ENCODE peak calls at places on chromosomes 5 and 9, in ten cellular contexts. One of them, this sample, is unnamed.

GRCh38 chr5:35319231-35320002 is 89.1 kb upstream of the PRLR start:
- DNase-seq in globus pallidus: peak
- DNase-seq in CD8-positive, alpha-beta memory T cell: no peak
- DNase-seq in stomach: peak
- DNase-seq in activated T-cell treated with anti-CD3 and anti-CD28 coated beads, Interleukin-2, amount 50 U/mL, for 72 hours: peak
- DNase-seq in left lung: no peak
- DNase-seq in nephron progenitor cell: no peak
- DNase-seq in HT1080: peak
- DNase-seq in posterior cingulate gyrus: no peak
- DNase-seq in HT-29: no peak
- DNase-seq in this sample: no peak

GRCh38 chr5:127447822-127448221 is 69.6 kb upstream of the PRRC1 start:
- DNase-seq in globus pallidus: no peak
- DNase-seq in CD8-positive, alpha-beta memory T cell: no peak
- DNase-seq in stomach: no peak
- DNase-seq in activated T-cell treated with anti-CD3 and anti-CD28 coated beads, Interleukin-2, amount 50 U/mL, for 72 hours: no peak
- DNase-seq in left lung: no peak
- DNase-seq in nephron progenitor cell: no peak
- DNase-seq in HT1080: peak
- DNase-seq in posterior cingulate gyrus: no peak
- DNase-seq in HT-29: no peak
- DNase-seq in this sample: no peak

GRCh38 chr9:112037281-112038016 is 137.6 kb downstream of the SUSD1 start:
- DNase-seq in globus pallidus: no peak
- DNase-seq in CD8-positive, alpha-beta memory T cell: peak
- DNase-seq in stomach: no peak
- DNase-seq in activated T-cell treated with anti-CD3 and anti-CD28 coated beads, Interleukin-2, amount 50 U/mL, for 72 hours: peak
- DNase-seq in left lung: no peak
- DNase-seq in nephron progenitor cell: no peak
- DNase-seq in HT1080: peak
- DNase-seq in posterior cingulate gyrus: no peak
- DNase-seq in HT-29: no peak
- DNase-seq in this sample: no peak

GRCh38 chr9:86041331-86041741 is 58.0 kb downstream of the GOLM1 start:
- DNase-seq in globus pallidus: no peak
- DNase-seq in CD8-positive, alpha-beta memory T cell: no peak
- DNase-seq in stomach: no peak
- DNase-seq in activated T-cell treated with anti-CD3 and anti-CD28 coated beads, Interleukin-2, amount 50 U/mL, for 72 hours: no peak
- DNase-seq in left lung: no peak
- DNase-seq in nephron progenitor cell: peak
- DNase-seq in HT1080: no peak
- DNase-seq in posterior cingulate gyrus: no peak
- DNase-seq in HT-29: no peak
- DNase-seq in this sample: peak

GRCh38 chr9:126844085-126844484 is 16.4 kb upstream of the ZBTB34 start:
- DNase-seq in globus pallidus: peak
- DNase-seq in CD8-positive, alpha-beta memory T cell: no peak
- DNase-seq in stomach: no peak
- DNase-seq in activated T-cell treated with anti-CD3 and anti-CD28 coated beads, Interleukin-2, amount 50 U/mL, for 72 hours: no peak
- DNase-seq in left lung: no peak
- DNase-seq in nephron progenitor cell: no peak
- DNase-seq in HT1080: peak
- DNase-seq in posterior cingulate gyrus: no peak
- DNase-seq in HT-29: no peak
- DNase-seq in this sample: peak

GRCh38 chr5:140718266-140718592 is 18.0 kb downstream of the ZMAT2 start:
- DNase-seq in globus pallidus: no peak
- DNase-seq in CD8-positive, alpha-beta memory T cell: no peak
- DNase-seq in stomach: no peak
- DNase-seq in activated T-cell treated with anti-CD3 and anti-CD28 coated beads, Interleukin-2, amount 50 U/mL, for 72 hours: no peak
- DNase-seq in left lung: no peak
- DNase-seq in nephron progenitor cell: no peak
- DNase-seq in HT1080: no peak
- DNase-seq in posterior cingulate gyrus: no peak
- DNase-seq in HT-29: no peak
- DNase-seq in this sample: no peak

GRCh38 chr9:127763918-127764384 is 14.5 kb downstream of the SH2D3C start:
- DNase-seq in globus pallidus: no peak
- DNase-seq in CD8-positive, alpha-beta memory T cell: no peak
- DNase-seq in stomach: peak
- DNase-seq in activated T-cell treated with anti-CD3 and anti-CD28 coated beads, Interleukin-2, amount 50 U/mL, for 72 hours: no peak
- DNase-seq in left lung: no peak
- DNase-seq in nephron progenitor cell: peak
- DNase-seq in HT1080: peak
- DNase-seq in posterior cingulate gyrus: no peak
- DNase-seq in HT-29: peak
- DNase-seq in this sample: no peak

GRCh38 chr9:97543568-97543967 is 42.1 kb downstream of the TMOD1 start:
- DNase-seq in globus pallidus: no peak
- DNase-seq in CD8-positive, alpha-beta memory T cell: no peak
- DNase-seq in stomach: no peak
- DNase-seq in activated T-cell treated with anti-CD3 and anti-CD28 coated beads, Interleukin-2, amount 50 U/mL, for 72 hours: no peak
- DNase-seq in left lung: no peak
- DNase-seq in nephron progenitor cell: no peak
- DNase-seq in HT1080: no peak
- DNase-seq in posterior cingulate gyrus: no peak
- DNase-seq in HT-29: no peak
- DNase-seq in this sample: no peak

GRCh38 chr9:3898371-3899218 is 372.8 kb upstream of the RFX3 start:
- DNase-seq in globus pallidus: no peak
- DNase-seq in CD8-positive, alpha-beta memory T cell: no peak
- DNase-seq in stomach: peak
- DNase-seq in activated T-cell treated with anti-CD3 and anti-CD28 coated beads, Interleukin-2, amount 50 U/mL, for 72 hours: no peak
- DNase-seq in left lung: peak
- DNase-seq in nephron progenitor cell: no peak
- DNase-seq in HT1080: no peak
- DNase-seq in posterior cingulate gyrus: no peak
- DNase-seq in HT-29: no peak
- DNase-seq in this sample: no peak

GRCh38 chr9:104912606-104913005 is 15.3 kb downstream of the ABCA1 start:
- DNase-seq in globus pallidus: no peak
- DNase-seq in CD8-positive, alpha-beta memory T cell: no peak
- DNase-seq in stomach: no peak
- DNase-seq in activated T-cell treated with anti-CD3 and anti-CD28 coated beads, Interleukin-2, amount 50 U/mL, for 72 hours: no peak
- DNase-seq in left lung: no peak
- DNase-seq in nephron progenitor cell: no peak
- DNase-seq in HT1080: no peak
- DNase-seq in posterior cingulate gyrus: no peak
- DNase-seq in HT-29: no peak
- DNase-seq in this sample: no peak

GRCh38 chr9:137777761-137778160 is 99.8 kb upstream of the CACNA1B start:
- DNase-seq in globus pallidus: no peak
- DNase-seq in CD8-positive, alpha-beta memory T cell: no peak
- DNase-seq in stomach: no peak
- DNase-seq in activated T-cell treated with anti-CD3 and anti-CD28 coated beads, Interleukin-2, amount 50 U/mL, for 72 hours: no peak
- DNase-seq in left lung: no peak
- DNase-seq in nephron progenitor cell: no peak
- DNase-seq in HT1080: no peak
- DNase-seq in posterior cingulate gyrus: no peak
- DNase-seq in HT-29: no peak
- DNase-seq in this sample: no peak

GRCh38 chr9:116895956-116896355 is 208.9 kb downstream of the TRIM32 start:
- DNase-seq in globus pallidus: no peak
- DNase-seq in CD8-positive, alpha-beta memory T cell: no peak
- DNase-seq in stomach: no peak
- DNase-seq in activated T-cell treated with anti-CD3 and anti-CD28 coated beads, Interleukin-2, amount 50 U/mL, for 72 hours: no peak
- DNase-seq in left lung: no peak
- DNase-seq in nephron progenitor cell: no peak
- DNase-seq in HT1080: no peak
- DNase-seq in posterior cingulate gyrus: no peak
- DNase-seq in HT-29: no peak
- DNase-seq in this sample: no peak

GRCh38 chr9:132622144-132622543 is 39.7 kb downstream of the BARHL1 start:
- DNase-seq in globus pallidus: no peak
- DNase-seq in CD8-positive, alpha-beta memory T cell: no peak
- DNase-seq in stomach: peak
- DNase-seq in activated T-cell treated with anti-CD3 and anti-CD28 coated beads, Interleukin-2, amount 50 U/mL, for 72 hours: no peak
- DNase-seq in left lung: no peak
- DNase-seq in nephron progenitor cell: no peak
- DNase-seq in HT1080: peak
- DNase-seq in posterior cingulate gyrus: no peak
- DNase-seq in HT-29: no peak
- DNase-seq in this sample: no peak

GRCh38 chr5:154287136-154287535 is 96.6 kb downstream of the GALNT10 start:
- DNase-seq in globus pallidus: no peak
- DNase-seq in CD8-positive, alpha-beta memory T cell: no peak
- DNase-seq in stomach: peak
- DNase-seq in activated T-cell treated with anti-CD3 and anti-CD28 coated beads, Interleukin-2, amount 50 U/mL, for 72 hours: no peak
- DNase-seq in left lung: no peak
- DNase-seq in nephron progenitor cell: peak
- DNase-seq in HT1080: peak
- DNase-seq in posterior cingulate gyrus: no peak
- DNase-seq in HT-29: peak
- DNase-seq in this sample: peak

GRCh38 chr9:97906236-97906831 is 16.0 kb downstream of the TRMO start:
- DNase-seq in globus pallidus: peak
- DNase-seq in CD8-positive, alpha-beta memory T cell: peak
- DNase-seq in stomach: no peak
- DNase-seq in activated T-cell treated with anti-CD3 and anti-CD28 coated beads, Interleukin-2, amount 50 U/mL, for 72 hours: peak
- DNase-seq in left lung: no peak
- DNase-seq in nephron progenitor cell: no peak
- DNase-seq in HT1080: no peak
- DNase-seq in posterior cingulate gyrus: peak
- DNase-seq in HT-29: no peak
- DNase-seq in this sample: no peak

GRCh38 chr9:7656648-7657047 is 142.9 kb downstream of the DMAC1 start:
- DNase-seq in globus pallidus: peak
- DNase-seq in CD8-positive, alpha-beta memory T cell: no peak
- DNase-seq in stomach: peak
- DNase-seq in activated T-cell treated with anti-CD3 and anti-CD28 coated beads, Interleukin-2, amount 50 U/mL, for 72 hours: no peak
- DNase-seq in left lung: no peak
- DNase-seq in nephron progenitor cell: no peak
- DNase-seq in HT1080: peak
- DNase-seq in posterior cingulate gyrus: no peak
- DNase-seq in HT-29: peak
- DNase-seq in this sample: no peak

GRCh38 chr5:55905251-55905650 is 54.1 kb downstream of the IL31RA start:
- DNase-seq in globus pallidus: no peak
- DNase-seq in CD8-positive, alpha-beta memory T cell: no peak
- DNase-seq in stomach: no peak
- DNase-seq in activated T-cell treated with anti-CD3 and anti-CD28 coated beads, Interleukin-2, amount 50 U/mL, for 72 hours: no peak
- DNase-seq in left lung: no peak
- DNase-seq in nephron progenitor cell: no peak
- DNase-seq in HT1080: no peak
- DNase-seq in posterior cingulate gyrus: no peak
- DNase-seq in HT-29: no peak
- DNase-seq in this sample: no peak

GRCh38 chr9:892123-892522 is 50.6 kb downstream of the DMRT1 start:
- DNase-seq in globus pallidus: no peak
- DNase-seq in CD8-positive, alpha-beta memory T cell: no peak
- DNase-seq in stomach: no peak
- DNase-seq in activated T-cell treated with anti-CD3 and anti-CD28 coated beads, Interleukin-2, amount 50 U/mL, for 72 hours: no peak
- DNase-seq in left lung: no peak
- DNase-seq in nephron progenitor cell: no peak
- DNase-seq in HT1080: no peak
- DNase-seq in posterior cingulate gyrus: no peak
- DNase-seq in HT-29: no peak
- DNase-seq in this sample: no peak

GRCh38 chr5:76331139-76331538 is 71.9 kb upstream of the IQGAP2 start:
- DNase-seq in globus pallidus: no peak
- DNase-seq in CD8-positive, alpha-beta memory T cell: peak
- DNase-seq in stomach: no peak
- DNase-seq in activated T-cell treated with anti-CD3 and anti-CD28 coated beads, Interleukin-2, amount 50 U/mL, for 72 hours: peak
- DNase-seq in left lung: no peak
- DNase-seq in nephron progenitor cell: no peak
- DNase-seq in HT1080: no peak
- DNase-seq in posterior cingulate gyrus: no peak
- DNase-seq in HT-29: no peak
- DNase-seq in this sample: no peak

GRCh38 chr5:160165137-160166068 is 46.2 kb upstream of the PWWP2A start:
- DNase-seq in globus pallidus: peak
- DNase-seq in CD8-positive, alpha-beta memory T cell: no peak
- DNase-seq in stomach: peak
- DNase-seq in activated T-cell treated with anti-CD3 and anti-CD28 coated beads, Interleukin-2, amount 50 U/mL, for 72 hours: no peak
- DNase-seq in left lung: peak
- DNase-seq in nephron progenitor cell: peak
- DNase-seq in HT1080: peak
- DNase-seq in posterior cingulate gyrus: peak
- DNase-seq in HT-29: peak
- DNase-seq in this sample: peak

GRCh38 chr9:121927636-121928035 is 165.5 kb downstream of the TTLL11 start:
- DNase-seq in globus pallidus: no peak
- DNase-seq in CD8-positive, alpha-beta memory T cell: no peak
- DNase-seq in stomach: no peak
- DNase-seq in activated T-cell treated with anti-CD3 and anti-CD28 coated beads, Interleukin-2, amount 50 U/mL, for 72 hours: no peak
- DNase-seq in left lung: no peak
- DNase-seq in nephron progenitor cell: no peak
- DNase-seq in HT1080: no peak
- DNase-seq in posterior cingulate gyrus: no peak
- DNase-seq in HT-29: no peak
- DNase-seq in this sample: no peak

GRCh38 chr5:178295589-178295988 is 63.0 kb upstream of the PHYKPL start:
- DNase-seq in globus pallidus: no peak
- DNase-seq in CD8-positive, alpha-beta memory T cell: no peak
- DNase-seq in stomach: no peak
- DNase-seq in activated T-cell treated with anti-CD3 and anti-CD28 coated beads, Interleukin-2, amount 50 U/mL, for 72 hours: no peak
- DNase-seq in left lung: no peak
- DNase-seq in nephron progenitor cell: no peak
- DNase-seq in HT1080: no peak
- DNase-seq in posterior cingulate gyrus: no peak
- DNase-seq in HT-29: no peak
- DNase-seq in this sample: no peak

GRCh38 chr9:101098392-101098791 is 69.9 kb downstream of the PLPPR1 start:
- DNase-seq in globus pallidus: no peak
- DNase-seq in CD8-positive, alpha-beta memory T cell: no peak
- DNase-seq in stomach: no peak
- DNase-seq in activated T-cell treated with anti-CD3 and anti-CD28 coated beads, Interleukin-2, amount 50 U/mL, for 72 hours: no peak
- DNase-seq in left lung: no peak
- DNase-seq in nephron progenitor cell: no peak
- DNase-seq in HT1080: no peak
- DNase-seq in posterior cingulate gyrus: no peak
- DNase-seq in HT-29: no peak
- DNase-seq in this sample: no peak

GRCh38 chr9:92564479-92564878 is 28.7 kb upstream of the ECM2 start:
- DNase-seq in globus pallidus: no peak
- DNase-seq in CD8-positive, alpha-beta memory T cell: no peak
- DNase-seq in stomach: no peak
- DNase-seq in activated T-cell treated with anti-CD3 and anti-CD28 coated beads, Interleukin-2, amount 50 U/mL, for 72 hours: no peak
- DNase-seq in left lung: no peak
- DNase-seq in nephron progenitor cell: no peak
- DNase-seq in HT1080: peak
- DNase-seq in posterior cingulate gyrus: no peak
- DNase-seq in HT-29: no peak
- DNase-seq in this sample: peak

GRCh38 chr5:145834917-145835838 is at the start of gene PRELID2:
- DNase-seq in globus pallidus: peak
- DNase-seq in CD8-positive, alpha-beta memory T cell: no peak
- DNase-seq in stomach: peak
- DNase-seq in activated T-cell treated with anti-CD3 and anti-CD28 coated beads, Interleukin-2, amount 50 U/mL, for 72 hours: peak
- DNase-seq in left lung: peak
- DNase-seq in nephron progenitor cell: peak
- DNase-seq in HT1080: peak
- DNase-seq in posterior cingulate gyrus: peak
- DNase-seq in HT-29: peak
- DNase-seq in this sample: peak